ENCODE peak calls at places on chromosomes 7 and 10, in eight cellular contexts. I is neuronal stem cell, H is fibroblast of lung, Y is HepG2, Q is GM23248, V is PC-9, B is GM23338, L is IMR-90. K is an unnamed sample.

GRCh38 chr7:35905555-35905954 is 104.7 kb downstream of the SEPTIN7 start:
- DNase-seq in Q (peak; percentile 69), L (peak; percentile 66), I (no peak), Y (no peak), H (peak; percentile 51), V (no peak), B (no peak), K (no peak)

GRCh38 chr7:134890246-134891240 is 95.8 kb upstream of the AGBL3 start:
- DNase-seq in V (no peak), L (peak; percentile 57), Y (peak; percentile 32), H (peak; percentile 82), Q (peak; percentile 63), B (no peak), I (no peak), K (no peak)

GRCh38 chr7:100745184-100745583 is 11.8 kb downstream of the ZAN start:
- DNase-seq in V (no peak), H (peak; percentile 60), Q (peak; percentile 83), I (no peak), L (peak; percentile 53), Y (no peak), B (peak; percentile 67), K (no peak)

GRCh38 chr10:115706482-115707076 is 566.4 kb downstream of the GFRA1 start:
- DNase-seq in L (peak; percentile 30), Q (peak; percentile 56), Y (peak; percentile 1), H (peak; percentile 20), V (no peak), I (peak; percentile 6), B (peak; percentile 61), K (peak; percentile 69)

GRCh38 chr10:70331486-70332268 is 47.9 kb upstream of the NPFFR1 start:
- DNase-seq in Y (peak; percentile 84), V (peak; percentile 98), B (peak; percentile 35), Q (peak; percentile 88), H (peak; percentile 94), I (no peak), L (peak; percentile 93), K (peak; percentile 97)

GRCh38 chr10:105358911-105359310 is 717.8 kb downstream of the SORCS3 start:
- DNase-seq in Q (no peak), V (no peak), Y (no peak), I (no peak), B (no peak), H (peak; percentile 59), L (no peak), K (no peak)

GRCh38 chr7:25259487-25260243 is 31.4 kb upstream of the NPVF start:
- DNase-seq in Q (peak; percentile 89), L (peak; percentile 76), Y (peak; percentile 74), H (peak; percentile 59), V (peak; percentile 62), I (peak; percentile 69), B (peak; percentile 95), K (peak; percentile 94)

GRCh38 chr7:35418716-35419425 is 165.0 kb upstream of the TBX20 start:
- DNase-seq in Y (no peak), Q (no peak), B (no peak), I (no peak), L (no peak), V (no peak), H (no peak), K (no peak)

GRCh38 chr10:64102264-64102633 is 581.0 kb downstream of the REEP3 start:
- DNase-seq in B (no peak), Q (no peak), Y (no peak), H (no peak), L (no peak), V (no peak), I (no peak), K (no peak)

GRCh38 chr10:4635394-4635793 is 190.6 kb upstream of the AKR1E2 start:
- DNase-seq in V (no peak), Y (no peak), L (peak; percentile 44), B (no peak), H (no peak), Q (peak; percentile 60), I (no peak), K (no peak)

GRCh38 chr7:51080622-51081269 is 235.9 kb downstream of the COBL start:
- DNase-seq in I (peak; percentile 26), Y (no peak), Q (no peak), L (no peak), H (no peak), V (no peak), B (peak; percentile 96), K (no peak)

GRCh38 chr7:108138911-108139310 is 8.8 kb upstream of the LAMB4 start:
- DNase-seq in I (no peak), Q (no peak), Y (no peak), L (no peak), V (no peak), B (no peak), H (peak; percentile 37), K (no peak)

GRCh38 chr10:132637477-132638129 is 100.0 kb downstream of the INPP5A start:
- DNase-seq in B (peak; percentile 80), V (no peak), L (peak; percentile 73), Y (peak; percentile 59), I (peak; percentile 42), Q (peak; percentile 76), H (peak; percentile 56), K (peak; percentile 84)

DNA sequence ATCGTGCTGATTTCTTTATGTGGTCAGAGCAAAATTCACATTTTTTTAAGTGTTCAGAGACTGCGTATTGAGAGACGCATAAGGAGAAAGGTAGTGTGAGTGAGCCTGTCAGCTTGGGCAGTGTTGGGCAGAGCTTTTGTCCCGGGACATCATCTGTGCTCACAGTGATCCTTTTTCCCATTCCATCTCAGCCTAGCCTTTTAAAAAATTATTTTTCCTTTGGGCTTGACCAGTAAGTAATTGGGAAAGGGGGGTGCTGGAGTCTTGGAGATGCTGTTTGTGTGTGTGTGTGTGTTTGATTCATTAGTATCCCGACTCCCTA is 1.5 kb downstream of the NRF1 start:
- DNase-seq in Q (no peak), H (no peak), Y (no peak), L (no peak), I (no peak), B (no peak), V (no peak), K (no peak)
- H3K27ac ChIP-seq in Q (no peak overlapping the region), H (peak overlapping the region; percentile 71), Y (peak overlapping the region; percentile 94), L (no peak overlapping the region), I (no peak overlapping the region), B (no peak overlapping the region), V (no peak overlapping the region), K (peak overlapping the region; percentile 54)

GRCh38 chr7:85310301-85310700 is 123.4 kb upstream of the SEMA3D start:
- DNase-seq in Y (no peak), L (no peak), V (no peak), I (no peak), Q (no peak), B (no peak), H (no peak), K (no peak)
- H2AFZ ChIP-seq in Y (no peak overlapping the region), L (no peak overlapping the region), V (no peak overlapping the region), I (no peak overlapping the region), Q (no peak overlapping the region), B (no peak overlapping the region), H (no peak overlapping the region), K (no peak overlapping the region)

DNA sequence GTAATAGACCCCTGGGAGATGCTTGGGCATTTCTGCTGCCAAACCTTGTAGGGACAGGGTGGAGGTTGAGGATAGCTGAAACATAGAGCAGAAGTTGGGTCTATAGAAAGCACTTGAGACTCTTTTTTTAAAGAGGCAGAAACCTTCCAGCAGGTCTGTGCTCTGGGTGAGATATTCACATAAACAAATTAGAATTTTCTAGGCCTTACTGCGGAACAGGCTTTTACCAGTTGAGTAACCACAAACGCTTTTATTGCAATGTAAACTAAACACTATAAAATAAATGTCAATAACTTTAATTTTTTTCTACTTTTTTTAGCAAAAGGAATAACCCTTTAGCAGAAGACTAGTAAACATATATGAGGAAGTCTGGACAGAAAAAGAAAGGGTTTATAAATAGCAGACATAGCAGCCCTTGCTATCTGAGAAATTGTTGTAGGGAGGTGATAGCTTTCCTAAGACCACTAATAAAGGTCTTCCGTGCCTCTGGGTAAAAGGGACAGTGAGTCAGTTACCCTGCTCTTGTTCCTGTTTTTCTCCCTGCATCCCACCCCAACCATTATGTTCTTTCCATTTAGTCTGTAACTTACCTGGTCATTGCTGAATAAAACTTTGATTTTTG is 38.7 kb downstream of the CACNB2 start:
- DNase-seq in I (no peak), Q (no peak), H (no peak), V (no peak), B (no peak), Y (no peak), L (no peak), K (no peak)
- H3K27ac ChIP-seq in I (no peak overlapping the region), Q (no peak overlapping the region), H (no peak overlapping the region), V (no peak overlapping the region), B (no peak overlapping the region), Y (no peak overlapping the region), L (no peak overlapping the region), K (no peak overlapping the region)

GRCh38 chr10:101778781-101779543 is 3.0 kb upstream of the FGF8 start:
- DNase-seq in Q (peak; percentile 60), H (peak; percentile 39), I (peak; percentile 62), L (no peak), Y (no peak), B (peak; percentile 96), V (no peak), K (peak; percentile 87)

GRCh38 chr10:101780187-101780817 is 2.9 kb downstream of the NPM3 start:
- DNase-seq in Y (no peak), B (peak; percentile 54), H (no peak), L (no peak), I (no peak), Q (no peak), V (no peak), K (no peak)

GRCh38 chr10:101780818-101781654 is 2.2 kb downstream of the NPM3 start:
- DNase-seq in H (peak; percentile 41), I (peak; percentile 80), B (peak; percentile 82), L (peak; percentile 64), Y (peak; percentile 35), Q (peak; percentile 79), V (no peak), K (peak; percentile 83)

GRCh38 chr10:101778151-101778780 is 2.4 kb upstream of the FGF8 start:
- DNase-seq in V (no peak), H (no peak), Y (no peak), Q (no peak), L (no peak), I (no peak), B (no peak), K (no peak)

GRCh38 chr10:101779544-101780186 is 3.6 kb downstream of the NPM3 start:
- DNase-seq in Q (peak; percentile 81), V (no peak), I (peak; percentile 79), Y (no peak), H (peak; percentile 39), L (peak; percentile 46), B (peak; percentile 87), K (peak; percentile 85)
- H2AFZ ChIP-seq in Q (peak overlapping the region; percentile 45), V (no peak overlapping the region), I (peak overlapping the region; percentile 86), Y (no peak overlapping the region), H (no peak overlapping the region), L (peak overlapping the region; percentile 77), B (peak overlapping the region; percentile 19), K (no peak overlapping the region)

GRCh38 chr7:16422917-16423316 is 1.6 kb upstream of the CRPPA start:
- DNase-seq in B (peak; percentile 22), L (no peak), H (no peak), Q (no peak), I (no peak), Y (no peak), V (no peak), K (no peak)
- H3K27ac ChIP-seq in B (no peak overlapping the region), L (peak overlapping the region; percentile 43), H (no peak overlapping the region), Q (no peak overlapping the region), I (no peak overlapping the region), Y (no peak overlapping the region), V (peak overlapping the region; percentile 89), K (no peak overlapping the region)

K was measured in Karpas-422.